ENCODE peak calls at places on chromosomes 13 and 19, in four cellular contexts. C, B, U and V are unnamed samples.

GRCh38 chr13:25608181-25608580 is 236.4 kb downstream of the ATP8A2 start:
- DNase-seq in B (no peak), U (no peak), C (no peak), V (no peak)

GRCh38 chr19:4909172-4909896 is at the start of gene UHRF1:
- DNase-seq in U (no peak), B (no peak), C (no peak), V (peak; percentile 51)

GRCh38 chr19:45865269-45865948 is 1.3 kb downstream of the FOXA3 start:
- DNase-seq in U (no peak), C (no peak), B (no peak), V (no peak)

GRCh38 chr19:40588926-40589569 is 12.1 kb upstream of the LTBP4 start:
- DNase-seq in C (no peak), U (no peak), B (no peak), V (no peak)

GRCh38 chr13:53694814-53695533 is 666.4 kb downstream of the OLFM4 start:
- DNase-seq in U (no peak), C (no peak), B (no peak), V (no peak)

GRCh38 chr13:75129331-75129730 is 352.6 kb downstream of the TBC1D4 start:
- DNase-seq in C (no peak), U (no peak), B (no peak), V (no peak)

GRCh38 chr19:47231215-47232054 is 436 bp upstream of the BBC3 start:
- DNase-seq in U (peak; percentile 83), B (peak; percentile 90), C (peak; percentile 89), V (peak; percentile 78)

GRCh38 chr13:54034047-54034446 is 1005.4 kb downstream of the OLFM4 start:
- DNase-seq in C (no peak), B (no peak), U (no peak), V (no peak)

GRCh38 chr19:5102520-5102919 is 133.6 kb downstream of the KDM4B start:
- DNase-seq in U (no peak), C (no peak), B (no peak), V (no peak)

GRCh38 chr19:3184847-3185481 is 766 bp upstream of the NCLN start:
- DNase-seq in B (peak; percentile 75), U (peak; percentile 24), C (peak; percentile 80), V (peak; percentile 31)

GRCh38 chr13:77300176-77301141 is 26.4 kb downstream of the MYCBP2 start:
- DNase-seq in U (no peak), B (peak; percentile 80), C (no peak), V (peak; percentile 20)

GRCh38 chr13:25752957-25753540 is 298.8 kb downstream of the SHISA2 start:
- DNase-seq in B (peak; percentile 91), U (peak; percentile 22), C (no peak), V (peak; percentile 51)

GRCh38 chr19:5828661-5829566 is 10.6 kb downstream of the FUT6 start:
- DNase-seq in U (no peak), B (peak; percentile 27), C (no peak), V (no peak)

GRCh38 chr13:20713751-20714150 is 10.3 kb downstream of the IL17D start:
- DNase-seq in B (peak; percentile 52), C (peak; percentile 75), U (no peak), V (no peak)

GRCh38 chr13:71046360-71047079 is 820.5 kb downstream of the DACH1 start:
- DNase-seq in B (no peak), C (no peak), U (no peak), V (no peak)

GRCh38 chr13:75699062-75699461 is 62.9 kb downstream of the LMO7 start:
- DNase-seq in U (no peak), B (no peak), C (no peak), V (no peak)

GRCh38 chr13:100363351-100363750 is 225.2 kb downstream of the GGACT start:
- DNase-seq in C (no peak), U (no peak), B (peak; percentile 44), V (no peak)

GRCh38 chr19:1410136-1410786 is 2.9 kb downstream of the DAZAP1 start:
- DNase-seq in C (no peak), B (peak; percentile 35), U (no peak), V (no peak)

GRCh38 chr13:38213307-38213706 is 136.3 kb upstream of the UFM1 start:
- DNase-seq in C (no peak), B (peak; percentile 7), U (no peak), V (peak; percentile 8)

GRCh38 chr13:99686944-99687382 is 185.7 kb downstream of the TM9SF2 start:
- DNase-seq in C (no peak), B (no peak), U (no peak), V (no peak)

GRCh38 chr13:48750588-48751383 is 97.1 kb downstream of the CYSLTR2 start:
- DNase-seq in C (no peak), U (no peak), B (peak; percentile 84), V (no peak)
- TF ChIP-seq CTCF in C (no peak), U (peak; percentile 35), B (peak; percentile 23), V (no peak)

DNA sequence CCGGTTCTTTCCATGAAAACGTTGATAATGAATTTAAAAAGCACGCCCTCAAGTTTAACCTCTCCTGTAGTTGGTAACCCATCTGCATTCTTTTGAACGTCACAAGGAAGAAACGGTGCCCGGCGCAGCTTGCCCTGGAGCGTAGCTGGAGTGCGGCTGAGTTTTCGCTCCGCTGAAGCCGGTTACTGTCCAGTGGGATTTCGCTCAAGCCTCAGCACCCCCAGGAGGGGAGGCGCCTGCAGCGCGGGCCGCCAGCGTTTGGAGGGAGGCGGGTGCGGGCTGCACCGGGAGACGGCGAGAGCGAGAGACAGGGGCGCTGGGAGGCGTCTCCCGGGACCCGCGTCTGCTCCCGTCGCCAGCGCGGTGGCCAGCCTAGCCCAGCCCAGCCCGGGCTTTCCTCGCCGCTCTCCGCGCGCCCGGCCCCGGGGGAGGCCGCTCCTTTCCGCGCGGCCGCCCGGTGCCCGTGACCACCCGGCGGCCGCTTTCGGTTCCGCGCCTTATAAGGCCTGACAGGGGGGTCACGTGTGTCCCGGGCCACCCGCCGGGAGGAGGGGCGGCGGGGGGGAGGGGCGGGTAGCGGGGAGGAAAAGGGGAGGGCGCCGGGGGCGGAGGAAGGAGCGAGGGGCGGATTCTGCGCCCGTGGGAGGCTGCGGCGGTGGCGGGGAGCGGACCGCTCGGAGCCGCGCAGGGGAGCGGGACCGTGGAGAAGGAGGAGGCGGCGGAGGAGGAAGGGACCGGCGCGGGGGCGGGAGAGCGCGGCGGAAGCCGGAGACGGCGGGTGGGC is 8.3 kb upstream of the DGKH start:
- DNase-seq in C (peak; percentile 89), U (peak; percentile 76), B (peak; percentile 94), V (peak; percentile 95)
- TF ChIP-seq CTCF in C (no peak), U (no peak), B (no peak), V (no peak)

GRCh38 chr13:98556968-98557591 is 19.8 kb downstream of the STK24 start:
- DNase-seq in U (no peak), C (no peak), B (no peak), V (no peak)
- TF ChIP-seq CTCF in U (no peak), C (no peak), B (no peak), V (no peak)

DNA sequence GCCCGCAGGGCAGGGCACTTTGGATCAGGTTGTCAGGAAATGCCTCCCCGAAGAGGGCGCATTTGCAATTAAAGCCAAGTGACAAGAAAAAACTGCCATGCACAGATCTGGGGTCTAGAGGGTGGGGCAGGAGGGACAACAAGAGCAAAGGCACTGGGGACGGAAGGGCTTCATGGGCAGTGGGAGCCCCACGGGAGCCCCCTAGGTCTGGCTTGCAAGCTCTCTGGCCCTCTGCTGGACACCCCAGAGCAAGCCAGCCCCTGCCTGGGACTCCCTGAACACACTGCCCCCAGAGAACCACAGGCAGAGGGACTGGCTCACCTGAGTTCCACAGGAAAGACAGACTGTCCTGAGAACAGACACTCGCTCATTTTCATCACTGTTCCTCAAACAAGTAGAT is 30.2 kb upstream of the C19orf12 start:
- DNase-seq in C (no peak), B (no peak), U (no peak), V (no peak)
- TF ChIP-seq CTCF in C (no peak), B (peak; percentile 24), U (no peak), V (no peak)

DNA sequence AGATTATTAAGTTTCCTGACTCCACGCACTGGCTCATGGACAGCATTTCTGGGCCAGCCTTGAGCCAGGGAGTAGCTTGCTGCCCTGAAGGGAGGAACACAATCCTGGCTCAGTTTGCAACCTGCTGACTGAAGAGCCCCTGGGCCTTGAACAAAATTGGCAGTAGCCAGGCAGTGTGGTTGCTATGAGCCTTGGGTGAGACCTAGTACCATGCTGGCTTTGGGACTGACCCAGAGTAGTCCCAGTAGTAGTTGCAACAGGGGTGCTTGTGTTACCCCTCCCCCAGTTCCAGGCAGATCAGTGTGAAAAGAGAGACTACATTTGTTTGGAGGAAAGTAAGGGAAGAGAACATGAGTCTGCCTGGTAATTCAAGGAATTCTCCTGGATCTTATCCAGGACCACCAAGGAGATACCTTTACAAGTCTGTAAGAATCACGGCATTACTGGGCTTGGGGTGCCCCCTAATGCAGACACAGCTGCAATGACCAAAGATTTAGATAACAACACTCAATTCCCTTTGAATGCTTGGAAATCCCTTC is 22.0 kb downstream of the ITGBL1 start:
- DNase-seq in C (no peak), U (peak; percentile 61), B (peak; percentile 90), V (no peak)
- TF ChIP-seq CTCF in C (no peak), U (peak; percentile 46), B (peak; percentile 50), V (no peak)

DNA sequence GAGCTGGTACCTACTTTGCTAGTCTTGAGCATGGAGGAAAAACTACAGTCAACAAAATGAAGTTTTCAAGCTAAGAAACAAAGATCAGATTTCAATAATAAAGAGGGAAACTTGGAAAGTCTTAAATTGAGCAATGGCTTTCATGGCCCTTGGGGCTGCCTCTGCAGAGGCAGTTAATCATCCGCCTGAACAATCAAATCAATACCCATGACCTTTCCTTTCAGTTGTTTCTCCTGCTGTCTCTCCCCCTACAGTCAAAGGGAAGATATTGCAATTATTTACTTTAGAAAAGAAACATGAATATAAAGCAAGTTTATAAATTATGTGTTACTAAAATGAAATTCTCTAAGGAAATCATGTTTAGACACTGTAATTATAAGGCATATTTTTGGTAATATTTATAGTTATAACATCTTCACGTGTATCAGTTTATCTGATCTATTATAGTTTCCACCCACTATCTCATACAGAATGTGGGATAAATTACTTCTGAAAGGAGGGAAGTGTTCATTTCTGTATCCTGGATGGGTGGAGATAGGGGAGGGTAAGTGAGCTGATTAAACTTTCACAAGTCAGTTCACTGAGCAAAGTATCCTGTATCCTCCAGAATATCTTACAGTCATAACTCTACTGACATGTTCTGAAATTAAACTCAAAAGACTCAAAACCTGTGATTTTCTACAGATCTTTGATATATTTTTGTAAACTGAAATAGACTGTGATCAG is 72.4 kb upstream of the TSC22D1 start:
- DNase-seq in C (no peak), B (peak; percentile 39), U (no peak), V (no peak)
- TF ChIP-seq CTCF in C (peak; percentile 29), B (peak; percentile 49), U (peak; percentile 16), V (no peak)

DNA sequence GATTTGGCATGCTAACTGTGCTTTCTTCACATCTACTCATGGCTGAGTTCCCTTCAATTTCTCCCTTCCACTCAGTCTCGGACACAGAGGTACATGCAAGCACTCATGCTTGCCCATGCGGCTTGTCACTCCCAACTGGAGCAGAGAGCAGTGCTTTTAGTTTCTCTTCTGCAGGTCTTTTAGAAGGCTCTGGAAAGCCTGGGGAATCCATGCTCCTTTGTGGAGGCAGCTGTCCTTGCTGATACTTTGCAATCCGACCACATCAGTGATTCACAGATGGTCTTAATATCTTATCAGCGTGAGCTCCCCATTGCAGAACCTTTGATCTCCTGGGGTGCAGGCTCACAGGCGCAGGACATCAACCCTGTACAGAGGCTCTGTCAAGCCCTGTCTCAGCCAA is 203.9 kb downstream of the COL4A1 start:
- DNase-seq in C (no peak), B (no peak), U (no peak), V (no peak)
- TF ChIP-seq CTCF in C (no peak), B (no peak), U (no peak), V (no peak)

GRCh38 chr19:57240311-57241090 is at the start of gene ZNF805:
- DNase-seq in B (peak; percentile 93), C (peak; percentile 96), U (peak; percentile 70), V (peak; percentile 92)
- TF ChIP-seq CTCF in B (peak; percentile 18), C (no peak), U (no peak), V (no peak)

GRCh38 chr13:74082741-74083160 is 51.5 kb downstream of the KLF12 start:
- DNase-seq in C (no peak), U (no peak), B (no peak), V (no peak)
- TF ChIP-seq CTCF in C (no peak), U (no peak), B (no peak), V (no peak)

GRCh38 chr13:22648325-22648758 is 532.4 kb upstream of the SGCG start:
- DNase-seq in C (no peak), B (no peak), U (no peak), V (no peak)
- TF ChIP-seq CTCF in C (no peak), B (no peak), U (no peak), V (no peak)